ENCODE peak calls at places on chromosome 11, in eight cellular contexts. E, M, V, H, D, C, R and W are unnamed samples.

GRCh38 chr11:128716661-128717210 is 22.9 kb downstream of the FLI1 start:
- DNase-seq in E (peak; percentile 36), M (peak; percentile 57), V (no peak), H (no peak), D (no peak), C (peak; percentile 46), R (no peak), W (no peak)

GRCh38 chr11:111788051-111788450 is 21.9 kb upstream of the PPP2R1B start:
- DNase-seq in E (no peak), M (no peak), V (no peak), H (no peak), D (no peak), C (no peak), R (no peak), W (no peak)

GRCh38 chr11:128551641-128552335 is 35.6 kb downstream of the ETS1 start:
- DNase-seq in E (no peak), M (no peak), V (no peak), H (no peak), D (no peak), C (no peak), R (no peak), W (no peak)

GRCh38 chr11:110837535-110838127 is 125.4 kb upstream of the ARHGAP20 start:
- DNase-seq in E (no peak), M (no peak), V (no peak), H (no peak), D (no peak), C (no peak), R (no peak), W (no peak)

GRCh38 chr11:95849087-95849825 is 59.0 kb downstream of the CEP57 start:
- DNase-seq in E (peak; percentile 29), M (peak; percentile 84), V (no peak), H (peak; percentile 71), D (no peak), C (peak; percentile 43), R (peak; percentile 28), W (peak; percentile 38)

GRCh38 chr11:115127790-115128189 is 376.4 kb downstream of the CADM1 start:
- DNase-seq in E (no peak), M (no peak), V (no peak), H (no peak), D (no peak), C (no peak), R (no peak), W (no peak)

GRCh38 chr11:130442728-130443127 is 5.7 kb upstream of the ADAMTS15 start:
- DNase-seq in E (no peak), M (peak; percentile 83), V (no peak), H (no peak), D (no peak), C (no peak), R (no peak), W (no peak)

GRCh38 chr11:95835768-95836488 is 45.6 kb downstream of the CEP57 start:
- DNase-seq in E (peak; percentile 71), M (peak; percentile 94), V (no peak), H (peak; percentile 80), D (peak; percentile 52), C (peak; percentile 50), R (peak; percentile 89), W (peak; percentile 69)

GRCh38 chr11:106238704-106239360 is 161.4 kb downstream of the AASDHPPT start:
- DNase-seq in E (no peak), M (no peak), V (no peak), H (no peak), D (no peak), C (no peak), R (no peak), W (no peak)

GRCh38 chr11:103619480-103619879 is 417.0 kb upstream of the DDI1 start:
- DNase-seq in E (peak; percentile 51), M (no peak), V (no peak), H (peak; percentile 14), D (no peak), C (no peak), R (no peak), W (peak; percentile 9)

GRCh38 chr11:27972432-27973170 is 135.4 kb downstream of the KIF18A start:
- DNase-seq in E (no peak), M (no peak), V (no peak), H (no peak), D (no peak), C (no peak), R (no peak), W (no peak)